ENCODE peak calls at places on chromosomes 13 and 19, in five cellular contexts. One of them, this sample, is unnamed.

GRCh38 chr13:109778102-109778542 is 8.3 kb downstream of the IRS2 start:
- DNase-seq in NCI-H2171 treated with DMSO at 0.1 percent for 48 hours: no peak
- DNase-seq in spleen: no peak
- DNase-seq in cardiac muscle cell: no peak
- DNase-seq in posterior vena cava: no peak
- DNase-seq in this sample: peak

GRCh38 chr13:67048793-67049150 is 181.4 kb downstream of the PCDH9 start:
- DNase-seq in NCI-H2171 treated with DMSO at 0.1 percent for 48 hours: peak
- DNase-seq in spleen: no peak
- DNase-seq in cardiac muscle cell: peak
- DNase-seq in posterior vena cava: no peak
- DNase-seq in this sample: peak

GRCh38 chr13:27988520-27988919 is at the start of gene URAD:
- DNase-seq in NCI-H2171 treated with DMSO at 0.1 percent for 48 hours: no peak
- DNase-seq in spleen: no peak
- DNase-seq in cardiac muscle cell: no peak
- DNase-seq in posterior vena cava: no peak
- DNase-seq in this sample: no peak

GRCh38 chr13:113044431-113045114 is 61.0 kb upstream of the F7 start:
- DNase-seq in NCI-H2171 treated with DMSO at 0.1 percent for 48 hours: no peak
- DNase-seq in spleen: no peak
- DNase-seq in cardiac muscle cell: no peak
- DNase-seq in posterior vena cava: peak
- DNase-seq in this sample: peak

GRCh38 chr13:42330991-42331390 is 59.0 kb downstream of the AKAP11 start:
- DNase-seq in NCI-H2171 treated with DMSO at 0.1 percent for 48 hours: no peak
- DNase-seq in spleen: no peak
- DNase-seq in cardiac muscle cell: no peak
- DNase-seq in posterior vena cava: no peak
- DNase-seq in this sample: no peak

GRCh38 chr19:48332662-48333466 is 7.5 kb downstream of the EMP3 start:
- DNase-seq in NCI-H2171 treated with DMSO at 0.1 percent for 48 hours: peak
- DNase-seq in spleen: peak
- DNase-seq in cardiac muscle cell: peak
- DNase-seq in posterior vena cava: peak
- DNase-seq in this sample: peak

GRCh38 chr13:95553614-95554385 is 1.3 kb downstream of the CLDN10 start:
- DNase-seq in NCI-H2171 treated with DMSO at 0.1 percent for 48 hours: no peak
- DNase-seq in spleen: no peak
- DNase-seq in cardiac muscle cell: peak
- DNase-seq in posterior vena cava: no peak
- DNase-seq in this sample: peak

GRCh38 chr13:30607908-30608307 is 9.8 kb upstream of the USPL1 start:
- DNase-seq in NCI-H2171 treated with DMSO at 0.1 percent for 48 hours: no peak
- DNase-seq in spleen: no peak
- DNase-seq in cardiac muscle cell: no peak
- DNase-seq in posterior vena cava: no peak
- DNase-seq in this sample: no peak

GRCh38 chr19:2982556-2982955 is 5.2 kb downstream of the TLE6 start:
- DNase-seq in NCI-H2171 treated with DMSO at 0.1 percent for 48 hours: no peak
- DNase-seq in spleen: no peak
- DNase-seq in cardiac muscle cell: no peak
- DNase-seq in posterior vena cava: no peak
- DNase-seq in this sample: no peak

GRCh38 chr13:23428183-23428528 is 5.3 kb downstream of the SACS start:
- DNase-seq in NCI-H2171 treated with DMSO at 0.1 percent for 48 hours: no peak
- DNase-seq in spleen: no peak
- DNase-seq in cardiac muscle cell: peak
- DNase-seq in posterior vena cava: no peak
- DNase-seq in this sample: no peak

GRCh38 chr19:3766520-3766919 is 4.0 kb downstream of the MRPL54 start:
- DNase-seq in NCI-H2171 treated with DMSO at 0.1 percent for 48 hours: no peak
- DNase-seq in spleen: no peak
- DNase-seq in cardiac muscle cell: no peak
- DNase-seq in posterior vena cava: no peak
- DNase-seq in this sample: no peak

GRCh38 chr13:50125556-50126377 is 110.5 kb downstream of the KCNRG start:
- DNase-seq in NCI-H2171 treated with DMSO at 0.1 percent for 48 hours: peak
- DNase-seq in spleen: peak
- DNase-seq in cardiac muscle cell: peak
- DNase-seq in posterior vena cava: peak
- DNase-seq in this sample: peak

GRCh38 chr19:4284176-4284958 is 5.3 kb downstream of the SHD start:
- DNase-seq in NCI-H2171 treated with DMSO at 0.1 percent for 48 hours: no peak
- DNase-seq in spleen: no peak
- DNase-seq in cardiac muscle cell: no peak
- DNase-seq in posterior vena cava: no peak
- DNase-seq in this sample: peak

GRCh38 chr19:30664358-30665058 is 292.3 kb downstream of the ZNF536 start:
- DNase-seq in NCI-H2171 treated with DMSO at 0.1 percent for 48 hours: no peak
- DNase-seq in spleen: peak
- DNase-seq in cardiac muscle cell: peak
- DNase-seq in posterior vena cava: no peak
- DNase-seq in this sample: no peak

GRCh38 chr13:37681295-37682032 is 82.9 kb upstream of the POSTN start:
- DNase-seq in NCI-H2171 treated with DMSO at 0.1 percent for 48 hours: no peak
- DNase-seq in spleen: no peak
- DNase-seq in cardiac muscle cell: peak
- DNase-seq in posterior vena cava: no peak
- DNase-seq in this sample: no peak